ENCODE peak calls at places on chromosomes 4 and X, in ten cellular contexts. M is transverse colon, O is endothelial cell of umbilical vein, V is suprapubic skin, A is SK-N-SH, W is breast epithelium, C is stomach, E is sigmoid colon, Q is HCT116, Y is K562. K is an unnamed sample. For H3K4me1, the result is how much of the 10 kb centered on the place peaks cover.

GRCh38 chrX:19958530-19959486 is 32.1 kb downstream of the BCLAF3 start:
- DNase-seq in C (no peak), Q (no peak), M (no peak), A (no peak), E (no peak), W (no peak), O (no peak), Y (peak), V (no peak), K (no peak)

GRCh38 chr4:145808021-145808650 is 128.2 kb downstream of the C4orf51 start:
- DNase-seq in A (peak), Y (peak), E (no peak), M (no peak), Q (peak), V (no peak), W (no peak), C (no peak), O (peak), K (no peak)

GRCh38 chr4:77931452-77932135 is 69.0 kb downstream of the MRPL1 start:
- DNase-seq in V (no peak), E (no peak), Y (no peak), O (peak), A (no peak), Q (no peak), M (no peak), C (no peak), W (no peak), K (no peak)

GRCh38 chr4:129362685-129363274 is 266.8 kb downstream of the C4orf33 start:
- DNase-seq in M (peak), W (peak), C (peak), O (peak), Q (peak), A (peak), E (no peak), Y (peak), V (no peak), K (no peak)

GRCh38 chr4:54930226-54930625 is 195.2 kb downstream of the KDR start:
- DNase-seq in C (no peak), A (no peak), M (no peak), Y (no peak), V (no peak), O (peak), E (no peak), W (no peak), Q (no peak), K (no peak)

GRCh38 chrX:121333942-121334341 is 286.5 kb downstream of the GLUD2 start:
- DNase-seq in V (no peak), A (no peak), C (no peak), O (no peak), M (no peak), Y (no peak), W (no peak), Q (no peak), E (no peak), K (no peak)

GRCh38 chr4:2819244-2820215 is 24.1 kb upstream of the ADD1 start:
- DNase-seq in Y (no peak), Q (no peak), M (no peak), C (no peak), V (no peak), E (no peak), W (no peak), A (no peak), O (no peak), K (no peak)

GRCh38 chr4:47222276-47222675 is 190.9 kb downstream of the GABRB1 start:
- DNase-seq in A (no peak), Q (no peak), V (no peak), O (no peak), Y (no peak), E (no peak), M (no peak), W (no peak), C (no peak), K (no peak)

GRCh38 chrX:153880440-153880815 is 5.5 kb downstream of the L1CAM start:
- DNase-seq in C (no peak), V (no peak), Q (no peak), M (no peak), O (no peak), E (no peak), W (no peak), A (peak), Y (no peak), K (no peak)

GRCh38 chrX:10119399-10119990 is 37.3 kb upstream of the CLCN4 start:
- DNase-seq in O (peak), M (peak), Q (peak), C (peak), V (peak), W (peak), E (peak), A (peak), Y (peak), K (peak)

GRCh38 chr4:159390648-159391047 is 287.8 kb downstream of the RAPGEF2 start:
- DNase-seq in C (no peak), W (no peak), A (no peak), E (no peak), M (no peak), Y (peak), Q (peak), O (peak), V (no peak), K (no peak)

GRCh38 chr4:184434496-184435066 is 39.8 kb downstream of the IRF2 start:
- DNase-seq in Q (no peak), E (no peak), M (no peak), A (no peak), O (no peak), Y (no peak), W (no peak), C (no peak), V (no peak), K (no peak)

GRCh38 chr4:1788254-1788973 is 4.7 kb upstream of the FGFR3 start:
- DNase-seq in V (no peak), Q (no peak), M (no peak), A (no peak), W (no peak), Y (peak), E (no peak), O (no peak), C (no peak), K (no peak)

GRCh38 chrX:96563663-96564062 is 121.0 kb upstream of the DIAPH2 start:
- DNase-seq in O (no peak), C (no peak), M (no peak), W (no peak), Q (no peak), V (no peak), E (no peak), Y (no peak), A (no peak), K (no peak)

GRCh38 chr4:152044341-152044740 is 283.5 kb upstream of the GATB start:
- DNase-seq in V (no peak), C (no peak), M (no peak), W (no peak), Y (no peak), A (no peak), O (no peak), Q (no peak), E (no peak), K (no peak)

GRCh38 chr4:154073107-154073817 is 284.4 kb upstream of the SFRP2 start:
- DNase-seq in A (no peak), O (no peak), E (no peak), M (no peak), V (no peak), C (no peak), W (no peak), Q (no peak), Y (no peak), K (no peak)

GRCh38 chr4:4325321-4325720 is 35.3 kb downstream of the ZBTB49 start:
- DNase-seq in O (no peak), V (no peak), W (no peak), E (peak), A (no peak), Q (no peak), Y (no peak), M (no peak), C (no peak), K (peak)

GRCh38 chr4:101393256-101393655 is 45.9 kb upstream of the PPP3CA start:
- DNase-seq in A (no peak), W (no peak), E (no peak), V (no peak), O (no peak), C (no peak), M (no peak), Y (no peak), Q (peak), K (no peak)

GRCh38 chrX:71637848-71638247 is 19.5 kb upstream of the CXCR3 start:
- DNase-seq in C (no peak), M (no peak), A (no peak), Y (peak), Q (no peak), W (no peak), O (peak), V (no peak), E (no peak), K (no peak)

GRCh38 chr4:146514651-146515379 is 6.9 kb downstream of the SLC10A7 start:
- DNase-seq in O (no peak), E (no peak), Q (no peak), A (no peak), W (no peak), V (no peak), M (no peak), Y (no peak), C (no peak), K (no peak)

GRCh38 chr4:153747406-153747805 is 12.4 kb downstream of the RNF175 start:
- DNase-seq in Y (no peak), M (no peak), A (no peak), C (no peak), O (no peak), E (no peak), W (no peak), Q (no peak), V (no peak), K (no peak)

GRCh38 chrX:103741879-103742278 is 31.2 kb downstream of the TMEM31 start:
- DNase-seq in C (no peak), A (no peak), V (no peak), Y (no peak), Q (no peak), O (no peak), E (no peak), M (no peak), W (no peak), K (no peak)

GRCh38 chrX:72123471-72124185 is 8.1 kb downstream of the RTL5 start:
- DNase-seq in V (no peak), A (no peak), C (no peak), M (no peak), E (peak), Q (no peak), Y (no peak), O (peak), W (peak), K (no peak)

GRCh38 chrX:103376118-103376978 is at the start of gene BEX3:
- DNase-seq in A (peak), V (peak), O (peak), W (peak), M (peak), E (peak), Q (no peak), C (peak), Y (no peak), K (peak)

GRCh38 chr4:33882246-33882990 is 2361.9 kb downstream of the ARAP2 start:
- DNase-seq in Y (no peak), C (no peak), M (no peak), V (no peak), E (no peak), Q (no peak), A (no peak), W (no peak), O (no peak), K (no peak)

GRCh38 chr4:151887816-151888180 is 127.0 kb upstream of the GATB start:
- DNase-seq in Y (no peak), M (no peak), E (no peak), C (no peak), V (no peak), W (no peak), Q (no peak), A (no peak), O (no peak), K (no peak)

GRCh38 chrX:150767045-150767395 is 73.8 kb downstream of the MTMR1 start:
- DNase-seq in E (no peak), A (no peak), M (no peak), V (no peak), W (no peak), C (peak), Y (peak), O (no peak), Q (no peak), K (no peak)

GRCh38 chrX:13605611-13606010 is 36.2 kb downstream of the EGFL6 start:
- DNase-seq in A (no peak), M (no peak), E (no peak), C (no peak), O (no peak), Q (no peak), Y (no peak), W (no peak), V (no peak), K (no peak)

GRCh38 chr4:26235500-26235899 is 85.3 kb upstream of the RBPJ start:
- DNase-seq in C (peak), W (no peak), V (peak), E (peak), M (peak), Y (no peak), A (no peak), Q (no peak), O (no peak), K (peak)

GRCh38 chr4:159598602-159599001 is 495.7 kb downstream of the RAPGEF2 start:
- DNase-seq in O (no peak), V (no peak), A (no peak), Y (no peak), C (no peak), Q (no peak), W (no peak), M (no peak), E (no peak), K (no peak)

GRCh38 chr4:100369871-100370270 is 148.0 kb downstream of the EMCN start:
- DNase-seq in Y (no peak), V (no peak), E (no peak), M (no peak), O (no peak), W (no peak), C (no peak), A (no peak), Q (no peak), K (no peak)

DNA sequence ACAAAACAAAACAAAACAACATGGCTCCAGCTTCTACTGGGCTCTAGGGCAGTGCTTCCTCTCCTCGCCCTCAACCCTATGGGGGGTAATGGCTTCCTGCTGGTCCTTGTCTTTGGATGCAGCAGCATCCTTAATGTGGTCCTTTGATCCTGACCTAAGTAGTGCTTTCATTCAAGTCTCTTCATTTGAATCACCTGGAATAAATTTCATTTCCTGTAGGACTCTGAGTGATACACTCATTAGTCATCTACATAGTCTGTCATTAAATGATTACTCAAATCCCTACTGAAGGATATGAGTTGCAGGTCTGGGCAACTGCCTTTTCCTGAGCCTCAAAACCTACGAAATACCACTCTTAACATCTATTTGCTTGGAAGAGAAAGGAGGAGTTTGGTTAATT is 54.5 kb downstream of the RHOH start:
- DNase-seq in A (no peak), M (no peak), W (no peak), V (no peak), C (no peak), O (peak), Q (peak), E (no peak), Y (no peak), K (no peak)
- H3K4me1 ChIP-seq in A (under half), M (under half), W (under half), V (under half), C (under half), O (under half), Q (under half), E (under half), Y (under half), K (under half)

DNA sequence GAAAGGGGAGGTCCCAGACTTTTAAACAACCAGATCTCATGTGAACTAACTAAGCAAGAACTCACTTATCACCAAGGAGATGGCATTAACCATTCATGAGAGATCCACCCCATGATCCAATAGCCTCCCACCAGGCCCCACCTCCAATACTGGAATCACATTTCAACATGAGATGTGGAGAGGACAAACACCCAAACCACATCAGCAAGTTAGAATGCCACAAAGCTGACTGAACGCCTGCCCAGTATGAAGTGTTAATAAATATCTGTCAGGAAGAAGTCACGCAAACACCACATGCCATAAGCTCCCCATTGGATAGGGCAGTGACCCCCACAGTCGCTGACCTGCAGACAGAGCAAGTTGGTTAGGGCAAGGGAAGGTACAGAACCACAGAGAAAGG is 14.3 kb downstream of the SLC10A6 start:
- DNase-seq in V (no peak), Y (no peak), O (no peak), W (no peak), A (no peak), M (no peak), Q (no peak), C (no peak), E (no peak), K (no peak)
- TF ChIP-seq CTCF in V (no peak), Y (no peak), O (no peak), W (no peak), A (no peak), M (no peak), Q (no peak), C (no peak), E (no peak), K (no peak)

GRCh38 chr4:40228497-40229365 is 31.9 kb downstream of the RHOH start:
- DNase-seq in M (no peak), A (no peak), V (no peak), O (no peak), Y (peak), E (no peak), W (no peak), C (no peak), Q (no peak), K (no peak)
- TF ChIP-seq POLR2AphosphoS5 in M (no peak), A (no peak), V (no peak), O (no peak), Y (no peak), E (no peak), W (no peak), C (no peak), Q (no peak), K (no peak)

DNA sequence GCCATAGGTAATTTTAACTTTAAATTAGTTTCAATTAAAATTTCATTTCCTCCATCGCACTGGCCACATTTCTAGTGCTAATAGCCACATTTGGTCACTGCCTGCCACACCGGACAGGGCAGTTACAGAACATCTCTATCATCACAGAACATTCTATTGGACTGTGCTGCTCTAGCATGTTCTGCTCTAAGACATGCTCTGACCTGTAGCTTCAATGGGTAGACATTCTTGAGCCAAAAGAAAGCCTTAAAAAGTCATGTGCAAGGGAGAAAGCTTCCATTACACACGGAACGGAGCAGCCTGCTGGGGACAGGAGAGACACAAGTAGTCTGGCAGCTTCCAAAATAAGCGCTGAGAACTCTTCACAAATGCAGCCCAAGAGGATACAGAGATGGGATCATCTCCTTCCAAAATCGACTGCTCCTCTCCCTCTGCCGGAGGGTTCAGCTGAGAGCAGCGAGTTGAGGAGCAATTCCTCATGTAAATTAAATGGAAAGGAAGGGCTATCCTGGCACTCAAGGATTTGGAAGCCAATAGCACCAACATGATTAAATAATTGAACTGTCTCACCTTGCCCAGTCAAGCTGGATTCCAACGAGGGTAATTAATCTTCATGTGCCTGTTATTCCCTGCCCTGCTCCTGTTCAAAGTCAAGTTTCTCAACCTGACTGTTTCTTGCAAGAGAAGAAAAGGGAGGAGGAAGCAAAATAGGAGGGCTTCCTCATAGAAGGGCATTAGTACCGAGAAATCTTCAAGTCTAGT is 336.4 kb upstream of the NOCT start:
- DNase-seq in O (no peak), W (peak), A (no peak), Y (no peak), Q (no peak), C (no peak), V (no peak), M (no peak), E (no peak), K (no peak)
- H3K4me1 ChIP-seq in O (under half), W (under half), A (under half), Y (under half), Q (under half), C (under half), V (under half), M (under half), E (under half), K (under half)

GRCh38 chr4:165347647-165348569 is 20.4 kb downstream of the MSMO1 start:
- DNase-seq in E (no peak), A (no peak), O (no peak), M (no peak), W (no peak), Y (no peak), V (no peak), C (no peak), Q (no peak), K (no peak)

GRCh38 chr4:165355900-165356300 is 22.9 kb upstream of the CPE start:
- DNase-seq in C (no peak), Y (peak), E (no peak), W (no peak), O (peak), Q (peak), V (no peak), M (no peak), A (peak), K (no peak)

GRCh38 chr4:165345663-165346417 is 18.4 kb downstream of the MSMO1 start:
- DNase-seq in A (no peak), Y (no peak), Q (no peak), W (no peak), M (no peak), C (no peak), E (no peak), O (no peak), V (no peak), K (no peak)

DNA sequence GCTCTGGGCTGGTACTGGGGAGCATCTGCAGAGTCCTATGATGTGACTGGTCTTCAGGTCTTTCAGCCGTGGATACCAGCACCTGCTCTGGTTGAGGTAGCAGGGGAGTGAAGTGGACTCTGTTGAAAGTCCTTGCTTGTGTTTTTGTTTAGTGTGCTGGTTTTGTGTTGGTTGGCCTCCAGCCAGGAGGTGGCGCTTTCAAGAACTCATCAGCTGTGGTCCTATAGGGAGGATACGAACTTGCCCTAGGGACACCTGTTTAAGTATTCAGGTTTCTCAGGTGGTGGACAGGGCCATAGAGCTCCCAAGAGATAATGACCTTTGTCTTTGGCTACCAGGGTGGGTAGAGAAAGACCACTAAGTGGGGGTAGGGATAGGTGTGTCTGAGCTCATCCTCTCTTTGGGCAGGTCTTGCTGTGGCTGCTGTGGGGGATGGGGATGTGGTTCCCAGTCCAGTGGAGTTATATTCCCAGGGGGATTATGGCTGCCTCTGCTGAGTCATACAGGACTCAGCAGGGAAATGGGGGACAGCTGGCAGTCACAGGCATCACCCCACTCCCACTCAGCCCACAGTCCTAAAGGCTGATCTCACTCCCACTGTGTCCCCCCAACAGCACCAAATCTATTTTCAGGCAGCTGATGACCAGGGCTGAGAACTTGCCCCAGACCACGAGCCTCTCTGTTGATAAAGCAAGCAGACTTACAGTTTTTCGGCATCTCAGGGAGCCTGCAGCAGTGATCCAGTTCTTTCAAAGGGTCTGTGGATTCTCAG is 24.1 kb downstream of the MSMO1 start:
- DNase-seq in Y (no peak), C (no peak), A (no peak), Q (no peak), E (no peak), W (no peak), M (no peak), V (no peak), O (no peak), K (no peak)
- TF ChIP-seq CTCF in Y (peak), C (no peak), A (no peak), Q (no peak), E (no peak), W (no peak), M (no peak), V (no peak), O (no peak), K (no peak)

K was measured in upper lobe of left lung.